ENCODE peak calls at places on chromosomes 1 and 21, in eight cellular contexts. One of them, this sample, is unnamed.

GRCh38 chr1:86776108-86776507 is 71.7 kb downstream of the SH3GLB1 start:
- DNase-seq in stimulated activated CD8-positive, alpha-beta memory T cell treated with anti-CD3 and anti-CD28 coated beads, Interleukin-2, amount 100 ng/mL, for 48 hours: no peak
- DNase-seq in globus pallidus: no peak
- DNase-seq in naive thymus-derived CD8-positive, alpha-beta T cell: no peak
- DNase-seq in A172: no peak
- DNase-seq in central memory CD8-positive, alpha-beta T cell: no peak
- DNase-seq in H1: no peak
- DNase-seq in colonic mucosa: no peak
- DNase-seq in this sample: no peak

GRCh38 chr1:147834189-147834588 is 68.4 kb upstream of the GJA8 start:
- DNase-seq in stimulated activated CD8-positive, alpha-beta memory T cell treated with anti-CD3 and anti-CD28 coated beads, Interleukin-2, amount 100 ng/mL, for 48 hours: no peak
- DNase-seq in globus pallidus: no peak
- DNase-seq in naive thymus-derived CD8-positive, alpha-beta T cell: no peak
- DNase-seq in A172: no peak
- DNase-seq in central memory CD8-positive, alpha-beta T cell: no peak
- DNase-seq in H1: no peak
- DNase-seq in colonic mucosa: no peak
- DNase-seq in this sample: no peak

GRCh38 chr21:36463204-36463603 is 16.7 kb downstream of the CLDN14 start:
- DNase-seq in stimulated activated CD8-positive, alpha-beta memory T cell treated with anti-CD3 and anti-CD28 coated beads, Interleukin-2, amount 100 ng/mL, for 48 hours: no peak
- DNase-seq in globus pallidus: no peak
- DNase-seq in naive thymus-derived CD8-positive, alpha-beta T cell: no peak
- DNase-seq in A172: no peak
- DNase-seq in central memory CD8-positive, alpha-beta T cell: no peak
- DNase-seq in H1: no peak
- DNase-seq in colonic mucosa: no peak
- DNase-seq in this sample: no peak

GRCh38 chr1:147567594-147568381 is 26.5 kb downstream of the BCL9 start:
- DNase-seq in stimulated activated CD8-positive, alpha-beta memory T cell treated with anti-CD3 and anti-CD28 coated beads, Interleukin-2, amount 100 ng/mL, for 48 hours: no peak
- DNase-seq in globus pallidus: no peak
- DNase-seq in naive thymus-derived CD8-positive, alpha-beta T cell: no peak
- DNase-seq in A172: no peak
- DNase-seq in central memory CD8-positive, alpha-beta T cell: no peak
- DNase-seq in H1: no peak
- DNase-seq in colonic mucosa: no peak
- DNase-seq in this sample: no peak

GRCh38 chr1:22850681-22851080 is 122.0 kb downstream of the LACTBL1 start:
- DNase-seq in stimulated activated CD8-positive, alpha-beta memory T cell treated with anti-CD3 and anti-CD28 coated beads, Interleukin-2, amount 100 ng/mL, for 48 hours: no peak
- DNase-seq in globus pallidus: peak; percentile 91
- DNase-seq in naive thymus-derived CD8-positive, alpha-beta T cell: no peak
- DNase-seq in A172: no peak
- DNase-seq in central memory CD8-positive, alpha-beta T cell: no peak
- DNase-seq in H1: no peak
- DNase-seq in colonic mucosa: no peak
- DNase-seq in this sample: no peak

GRCh38 chr1:173392895-173393654 is 84.1 kb upstream of the PRDX6 start:
- DNase-seq in stimulated activated CD8-positive, alpha-beta memory T cell treated with anti-CD3 and anti-CD28 coated beads, Interleukin-2, amount 100 ng/mL, for 48 hours: no peak
- DNase-seq in globus pallidus: no peak
- DNase-seq in naive thymus-derived CD8-positive, alpha-beta T cell: no peak
- DNase-seq in A172: peak; percentile 91
- DNase-seq in central memory CD8-positive, alpha-beta T cell: no peak
- DNase-seq in H1: no peak
- DNase-seq in colonic mucosa: no peak
- DNase-seq in this sample: no peak

GRCh38 chr1:229229137-229229720 is 41.7 kb upstream of the RAB4A start:
- DNase-seq in stimulated activated CD8-positive, alpha-beta memory T cell treated with anti-CD3 and anti-CD28 coated beads, Interleukin-2, amount 100 ng/mL, for 48 hours: no peak
- DNase-seq in globus pallidus: peak; percentile 64
- DNase-seq in naive thymus-derived CD8-positive, alpha-beta T cell: no peak
- DNase-seq in A172: no peak
- DNase-seq in central memory CD8-positive, alpha-beta T cell: no peak
- DNase-seq in H1: no peak
- DNase-seq in colonic mucosa: no peak
- DNase-seq in this sample: no peak

GRCh38 chr1:44673675-44674112 is 587 bp downstream of the TMEM53 start:
- DNase-seq in stimulated activated CD8-positive, alpha-beta memory T cell treated with anti-CD3 and anti-CD28 coated beads, Interleukin-2, amount 100 ng/mL, for 48 hours: no peak
- DNase-seq in globus pallidus: no peak
- DNase-seq in naive thymus-derived CD8-positive, alpha-beta T cell: no peak
- DNase-seq in A172: no peak
- DNase-seq in central memory CD8-positive, alpha-beta T cell: no peak
- DNase-seq in H1: no peak
- DNase-seq in colonic mucosa: no peak
- DNase-seq in this sample: no peak

GRCh38 chr1:192453360-192454045 is 122.1 kb upstream of the RGS1 start:
- DNase-seq in stimulated activated CD8-positive, alpha-beta memory T cell treated with anti-CD3 and anti-CD28 coated beads, Interleukin-2, amount 100 ng/mL, for 48 hours: no peak
- DNase-seq in globus pallidus: no peak
- DNase-seq in naive thymus-derived CD8-positive, alpha-beta T cell: no peak
- DNase-seq in A172: peak; percentile 34
- DNase-seq in central memory CD8-positive, alpha-beta T cell: no peak
- DNase-seq in H1: no peak
- DNase-seq in colonic mucosa: no peak
- DNase-seq in this sample: no peak

GRCh38 chr1:75614455-75615379 is 3.8 kb upstream of the SLC44A5 start:
- DNase-seq in stimulated activated CD8-positive, alpha-beta memory T cell treated with anti-CD3 and anti-CD28 coated beads, Interleukin-2, amount 100 ng/mL, for 48 hours: peak; percentile 21
- DNase-seq in globus pallidus: peak; percentile 45
- DNase-seq in naive thymus-derived CD8-positive, alpha-beta T cell: peak; percentile 65
- DNase-seq in A172: peak; percentile 28
- DNase-seq in central memory CD8-positive, alpha-beta T cell: no peak
- DNase-seq in H1: peak; percentile 57
- DNase-seq in colonic mucosa: peak; percentile 17
- DNase-seq in this sample: peak; percentile 42

GRCh38 chr1:229669333-229669732 is 43.3 kb downstream of the URB2 start:
- DNase-seq in stimulated activated CD8-positive, alpha-beta memory T cell treated with anti-CD3 and anti-CD28 coated beads, Interleukin-2, amount 100 ng/mL, for 48 hours: no peak
- DNase-seq in globus pallidus: no peak
- DNase-seq in naive thymus-derived CD8-positive, alpha-beta T cell: no peak
- DNase-seq in A172: no peak
- DNase-seq in central memory CD8-positive, alpha-beta T cell: no peak
- DNase-seq in H1: no peak
- DNase-seq in colonic mucosa: no peak
- DNase-seq in this sample: no peak

GRCh38 chr1:179820216-179820970 is 57.2 kb downstream of the TOR1AIP2 start:
- DNase-seq in stimulated activated CD8-positive, alpha-beta memory T cell treated with anti-CD3 and anti-CD28 coated beads, Interleukin-2, amount 100 ng/mL, for 48 hours: no peak
- DNase-seq in globus pallidus: no peak
- DNase-seq in naive thymus-derived CD8-positive, alpha-beta T cell: no peak
- DNase-seq in A172: no peak
- DNase-seq in central memory CD8-positive, alpha-beta T cell: no peak
- DNase-seq in H1: no peak
- DNase-seq in colonic mucosa: no peak
- DNase-seq in this sample: no peak

GRCh38 chr1:46735708-46736324 is 16.9 kb upstream of the EFCAB14 start:
- DNase-seq in stimulated activated CD8-positive, alpha-beta memory T cell treated with anti-CD3 and anti-CD28 coated beads, Interleukin-2, amount 100 ng/mL, for 48 hours: no peak
- DNase-seq in globus pallidus: peak; percentile 18
- DNase-seq in naive thymus-derived CD8-positive, alpha-beta T cell: no peak
- DNase-seq in A172: peak; percentile 72
- DNase-seq in central memory CD8-positive, alpha-beta T cell: peak; percentile 17
- DNase-seq in H1: no peak
- DNase-seq in colonic mucosa: peak; percentile 45
- DNase-seq in this sample: no peak

GRCh38 chr1:225911207-225912130 is 12.6 kb downstream of the PYCR2 start:
- DNase-seq in stimulated activated CD8-positive, alpha-beta memory T cell treated with anti-CD3 and anti-CD28 coated beads, Interleukin-2, amount 100 ng/mL, for 48 hours: peak; percentile 58
- DNase-seq in globus pallidus: peak; percentile 65
- DNase-seq in naive thymus-derived CD8-positive, alpha-beta T cell: peak; percentile 83
- DNase-seq in A172: no peak
- DNase-seq in central memory CD8-positive, alpha-beta T cell: peak; percentile 57
- DNase-seq in H1: no peak
- DNase-seq in colonic mucosa: peak; percentile 71
- DNase-seq in this sample: peak; percentile 55

GRCh38 chr1:2030076-2030870 is 11.1 kb downstream of the GABRD start:
- DNase-seq in stimulated activated CD8-positive, alpha-beta memory T cell treated with anti-CD3 and anti-CD28 coated beads, Interleukin-2, amount 100 ng/mL, for 48 hours: no peak
- DNase-seq in globus pallidus: no peak
- DNase-seq in naive thymus-derived CD8-positive, alpha-beta T cell: no peak
- DNase-seq in A172: no peak
- DNase-seq in central memory CD8-positive, alpha-beta T cell: no peak
- DNase-seq in H1: no peak
- DNase-seq in colonic mucosa: no peak
- DNase-seq in this sample: no peak

GRCh38 chr1:157399343-157399983 is 152.9 kb downstream of the FCRL5 start:
- DNase-seq in stimulated activated CD8-positive, alpha-beta memory T cell treated with anti-CD3 and anti-CD28 coated beads, Interleukin-2, amount 100 ng/mL, for 48 hours: no peak
- DNase-seq in globus pallidus: no peak
- DNase-seq in naive thymus-derived CD8-positive, alpha-beta T cell: no peak
- DNase-seq in A172: no peak
- DNase-seq in central memory CD8-positive, alpha-beta T cell: no peak
- DNase-seq in H1: no peak
- DNase-seq in colonic mucosa: no peak
- DNase-seq in this sample: no peak

GRCh38 chr1:111448482-111448917 is 556 bp downstream of the WDR77 start:
- DNase-seq in stimulated activated CD8-positive, alpha-beta memory T cell treated with anti-CD3 and anti-CD28 coated beads, Interleukin-2, amount 100 ng/mL, for 48 hours: peak; percentile 12
- DNase-seq in globus pallidus: no peak
- DNase-seq in naive thymus-derived CD8-positive, alpha-beta T cell: no peak
- DNase-seq in A172: peak; percentile 19
- DNase-seq in central memory CD8-positive, alpha-beta T cell: no peak
- DNase-seq in H1: no peak
- DNase-seq in colonic mucosa: peak; percentile 38
- DNase-seq in this sample: peak; percentile 9

GRCh38 chr1:226606311-226607267 is 58.0 kb downstream of the STUM start:
- DNase-seq in stimulated activated CD8-positive, alpha-beta memory T cell treated with anti-CD3 and anti-CD28 coated beads, Interleukin-2, amount 100 ng/mL, for 48 hours: no peak
- DNase-seq in globus pallidus: no peak
- DNase-seq in naive thymus-derived CD8-positive, alpha-beta T cell: no peak
- DNase-seq in A172: no peak
- DNase-seq in central memory CD8-positive, alpha-beta T cell: no peak
- DNase-seq in H1: no peak
- DNase-seq in colonic mucosa: no peak
- DNase-seq in this sample: no peak

GRCh38 chr1:172381981-172382380 is 38.5 kb upstream of the C1orf105 start:
- DNase-seq in stimulated activated CD8-positive, alpha-beta memory T cell treated with anti-CD3 and anti-CD28 coated beads, Interleukin-2, amount 100 ng/mL, for 48 hours: no peak
- DNase-seq in globus pallidus: no peak
- DNase-seq in naive thymus-derived CD8-positive, alpha-beta T cell: no peak
- DNase-seq in A172: no peak
- DNase-seq in central memory CD8-positive, alpha-beta T cell: no peak
- DNase-seq in H1: no peak
- DNase-seq in colonic mucosa: no peak
- DNase-seq in this sample: no peak

GRCh38 chr21:20882462-20883415 is 115.5 kb upstream of the NCAM2 start:
- DNase-seq in stimulated activated CD8-positive, alpha-beta memory T cell treated with anti-CD3 and anti-CD28 coated beads, Interleukin-2, amount 100 ng/mL, for 48 hours: no peak
- DNase-seq in globus pallidus: peak; percentile 57
- DNase-seq in naive thymus-derived CD8-positive, alpha-beta T cell: no peak
- DNase-seq in A172: peak; percentile 14
- DNase-seq in central memory CD8-positive, alpha-beta T cell: no peak
- DNase-seq in H1: peak; percentile 27
- DNase-seq in colonic mucosa: peak; percentile 28
- DNase-seq in this sample: no peak

GRCh38 chr1:114330451-114330983 is 176.8 kb upstream of the SYT6 start:
- DNase-seq in stimulated activated CD8-positive, alpha-beta memory T cell treated with anti-CD3 and anti-CD28 coated beads, Interleukin-2, amount 100 ng/mL, for 48 hours: no peak
- DNase-seq in globus pallidus: no peak
- DNase-seq in naive thymus-derived CD8-positive, alpha-beta T cell: no peak
- DNase-seq in A172: no peak
- DNase-seq in central memory CD8-positive, alpha-beta T cell: no peak
- DNase-seq in H1: no peak
- DNase-seq in colonic mucosa: no peak
- DNase-seq in this sample: no peak

GRCh38 chr1:176801553-176802020 is 338.6 kb downstream of the PAPPA2 start:
- DNase-seq in stimulated activated CD8-positive, alpha-beta memory T cell treated with anti-CD3 and anti-CD28 coated beads, Interleukin-2, amount 100 ng/mL, for 48 hours: no peak
- DNase-seq in globus pallidus: no peak
- DNase-seq in naive thymus-derived CD8-positive, alpha-beta T cell: no peak
- DNase-seq in A172: peak; percentile 14
- DNase-seq in central memory CD8-positive, alpha-beta T cell: no peak
- DNase-seq in H1: no peak
- DNase-seq in colonic mucosa: peak; percentile 22
- DNase-seq in this sample: no peak

GRCh38 chr1:55718758-55719671 is 503.9 kb upstream of the USP24 start:
- DNase-seq in stimulated activated CD8-positive, alpha-beta memory T cell treated with anti-CD3 and anti-CD28 coated beads, Interleukin-2, amount 100 ng/mL, for 48 hours: no peak
- DNase-seq in globus pallidus: no peak
- DNase-seq in naive thymus-derived CD8-positive, alpha-beta T cell: no peak
- DNase-seq in A172: peak; percentile 96
- DNase-seq in central memory CD8-positive, alpha-beta T cell: no peak
- DNase-seq in H1: peak; percentile 50
- DNase-seq in colonic mucosa: peak; percentile 31
- DNase-seq in this sample: no peak